ENCODE peak calls at places on chromosome 15, in four cellular contexts. H is HepG2, A is GM12878, P is K562. D is an unnamed sample. For H3K36me3, the result is how much of the 10 kb centered on the place peaks cover.

GRCh38 chr15:70704166-70704565 is 59.2 kb downstream of the UACA start:
- DNase-seq in H (no peak), A (no peak), P (no peak), D (no peak)

GRCh38 chr15:28783466-28783865 is 65.0 kb downstream of the GOLGA6L7 start:
- DNase-seq in H (no peak), A (no peak), P (no peak), D (no peak)

GRCh38 chr15:75532413-75533250 is 46.5 kb downstream of the PTPN9 start:
- DNase-seq in H (peak), A (no peak), P (peak), D (no peak)

GRCh38 chr15:60760646-60761504 is 281.9 kb upstream of the ICE2 start:
- DNase-seq in H (no peak), A (no peak), P (no peak), D (no peak)

GRCh38 chr15:80170596-80170995 is 17.8 kb downstream of the FAH start:
- DNase-seq in H (no peak), A (no peak), P (no peak), D (no peak)

GRCh38 chr15:43954181-43954621 is 127.4 kb downstream of the WDR76 start:
- DNase-seq in H (no peak), A (no peak), P (no peak), D (no peak)

GRCh38 chr15:65962187-65962586 is 92.9 kb downstream of the RAB11A start:
- DNase-seq in H (no peak), A (no peak), P (no peak), D (no peak)

GRCh38 chr15:75163150-75163564 is 38.5 kb upstream of the C15orf39 start:
- DNase-seq in H (no peak), A (no peak), P (peak), D (no peak)

GRCh38 chr15:96043586-96044171 is 286.8 kb upstream of the NR2F2 start:
- DNase-seq in H (no peak), A (no peak), P (no peak), D (no peak)

GRCh38 chr15:90000175-90000923 is 775 bp upstream of the ZNF710 start:
- DNase-seq in H (no peak), A (no peak), P (no peak), D (no peak)

GRCh38 chr15:99438691-99439523 is 126.9 kb upstream of the MEF2A start:
- DNase-seq in H (no peak), A (no peak), P (no peak), D (peak)

GRCh38 chr15:59278120-59278519 is 71.5 kb downstream of the LDHAL6B start:
- DNase-seq in H (peak), A (no peak), P (no peak), D (no peak)

GRCh38 chr15:96574766-96575165 is 244.3 kb downstream of the NR2F2 start:
- DNase-seq in H (no peak), A (no peak), P (no peak), D (no peak)

GRCh38 chr15:75185271-75186029 is 16.2 kb upstream of the C15orf39 start:
- DNase-seq in H (no peak), A (no peak), P (peak), D (no peak)

GRCh38 chr15:67967871-67968423 is 86.2 kb upstream of the PIAS1 start:
- DNase-seq in H (no peak), A (no peak), P (peak), D (no peak)

GRCh38 chr15:76185716-76186115 is 125.6 kb downstream of the ETFA start:
- DNase-seq in H (peak), A (no peak), P (peak), D (peak)

GRCh38 chr15:40936709-40937666 is 7.8 kb downstream of the DLL4 start:
- DNase-seq in H (peak), A (no peak), P (no peak), D (no peak)

GRCh38 chr15:64699767-64700388 is 75.5 kb downstream of the RBPMS2 start:
- DNase-seq in H (no peak), A (no peak), P (no peak), D (peak)

GRCh38 chr15:66085128-66085527 is 168.4 kb downstream of the MEGF11 start:
- DNase-seq in H (peak), A (no peak), P (no peak), D (peak)

GRCh38 chr15:44011238-44011873 is 183.7 kb downstream of the FRMD5 start:
- DNase-seq in H (no peak), A (no peak), P (no peak), D (no peak)

GRCh38 chr15:29570121-29570930 is 251.9 kb downstream of the TJP1 start:
- DNase-seq in H (no peak), A (no peak), P (no peak), D (peak)

GRCh38 chr15:63043391-63044076 is 987 bp downstream of the TPM1 start:
- DNase-seq in H (no peak), A (no peak), P (no peak), D (no peak)

GRCh38 chr15:23860290-23860751 is 173.2 kb upstream of the NDN start:
- DNase-seq in H (no peak), A (no peak), P (peak), D (no peak)

GRCh38 chr15:63054281-63054683 is 11.7 kb downstream of the TPM1 start:
- DNase-seq in H (no peak), A (no peak), P (no peak), D (no peak)

GRCh38 chr15:98025237-98025636 is 64.7 kb downstream of the ARRDC4 start:
- DNase-seq in H (no peak), A (no peak), P (no peak), D (no peak)

GRCh38 chr15:68389936-68390790 is 41.8 kb downstream of the ITGA11 start:
- DNase-seq in H (no peak), A (peak), P (no peak), D (peak)

GRCh38 chr15:89199734-89200133 is 21.6 kb downstream of the RLBP1 start:
- DNase-seq in H (no peak), A (no peak), P (no peak), D (no peak)

DNA sequence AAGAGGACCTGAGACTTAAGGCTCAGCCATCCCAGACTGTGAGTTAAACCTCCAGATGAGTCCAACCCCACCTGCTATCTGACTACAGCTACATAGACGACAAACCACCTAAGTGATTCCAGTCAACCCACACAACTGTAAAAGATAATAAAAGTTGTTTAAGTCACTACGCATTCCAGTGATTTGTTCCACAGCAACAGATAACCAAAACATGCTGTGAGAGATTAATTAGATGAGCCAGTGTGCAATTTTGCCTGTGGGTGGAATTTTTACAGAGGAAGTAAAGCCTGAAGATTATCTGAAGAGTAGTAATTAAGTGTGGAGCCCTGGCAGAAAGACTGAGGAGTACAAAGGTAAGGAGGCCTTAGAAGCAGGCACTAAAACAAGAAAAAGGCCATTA is 5.4 kb downstream of the BTBD1 start:
- DNase-seq in H (no peak), A (no peak), P (no peak), D (no peak)
- TF ChIP-seq RFX5 in H (no peak), A (no peak), P (no peak), D (no peak)

GRCh38 chr15:77507151-77507847 is 86.6 kb downstream of the HMG20A start:
- DNase-seq in H (no peak), A (no peak), P (no peak), D (no peak)
- TF ChIP-seq CREB1 in H (no peak), A (no peak), P (no peak), D (no peak)

GRCh38 chr15:81184188-81184587 is 12.5 kb upstream of the IL16 start:
- DNase-seq in H (no peak), A (no peak), P (no peak), D (no peak)
- H3K36me3 ChIP-seq in H (under half), A (under half), P (under half), D (under half)

DNA sequence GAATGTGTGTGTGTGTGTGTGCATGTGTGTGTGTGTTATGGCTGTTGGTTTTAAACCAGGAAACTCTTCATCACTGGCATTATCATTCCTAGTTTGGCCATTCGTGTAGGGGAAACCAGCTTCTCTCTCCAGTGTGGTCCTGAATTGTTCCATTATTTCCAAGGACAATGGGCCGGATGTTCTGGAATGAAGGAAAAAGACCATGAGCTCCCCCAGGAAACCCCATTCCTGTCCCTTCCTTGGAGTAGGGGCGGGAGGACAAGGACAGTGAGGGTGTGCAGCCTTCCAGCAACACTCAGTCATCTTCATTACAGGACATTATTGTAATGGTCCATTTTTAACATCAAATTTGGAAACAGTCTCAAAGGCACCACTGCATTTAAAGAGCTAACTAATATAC is 92.4 kb downstream of the LRRK1 start:
- DNase-seq in H (no peak), A (no peak), P (no peak), D (no peak)
- TF ChIP-seq RFX5 in H (no peak), A (no peak), P (no peak), D (no peak)

GRCh38 chr15:71760852-71761251 is 49.5 kb upstream of the NR2E3 start:
- DNase-seq in H (no peak), A (no peak), P (no peak), D (no peak)
- TF ChIP-seq CREB1 in H (no peak), A (no peak), P (no peak), D (no peak)

GRCh38 chr15:49190586-49190985 is 20.5 kb downstream of the GALK2 start:
- DNase-seq in H (no peak), A (no peak), P (no peak), D (no peak)

GRCh38 chr15:49187537-49188245 is 17.6 kb downstream of the GALK2 start:
- DNase-seq in H (no peak), A (no peak), P (no peak), D (no peak)

GRCh38 chr15:49182128-49182527 is 12.1 kb downstream of the GALK2 start:
- DNase-seq in H (no peak), A (no peak), P (no peak), D (no peak)

GRCh38 chr15:49188933-49189332 is 18.9 kb downstream of the GALK2 start:
- DNase-seq in H (no peak), A (no peak), P (no peak), D (no peak)

DNA sequence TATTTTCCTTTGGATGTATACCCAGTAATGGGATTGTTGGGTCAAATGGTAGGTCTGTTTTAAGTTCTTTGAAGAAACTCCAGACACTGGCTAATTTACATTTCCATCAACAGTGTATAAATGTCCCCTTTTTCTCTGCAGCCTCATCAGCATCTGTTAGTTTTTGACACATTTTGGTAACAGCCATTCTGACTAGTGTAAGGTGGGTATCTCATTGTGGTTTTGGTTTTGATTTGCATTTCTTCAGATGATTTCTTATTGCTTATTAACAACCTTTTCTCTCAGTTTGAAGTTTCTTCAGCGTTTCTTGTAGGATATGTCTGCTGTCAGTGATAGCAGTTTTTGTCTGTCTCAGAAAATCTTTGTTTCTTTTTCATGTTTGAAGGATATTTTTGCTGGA is 15.4 kb downstream of the GALK2 start:
- DNase-seq in H (no peak), A (no peak), P (no peak), D (no peak)
- H3K36me3 ChIP-seq in H (under half), A (under half), P (under half), D (under half)

GRCh38 chr15:78434134-78434533 is 3.9 kb upstream of the IREB2 start:
- DNase-seq in H (no peak), A (no peak), P (no peak), D (no peak)
- TF ChIP-seq RFX5 in H (no peak), A (no peak), P (no peak), D (no peak)

DNA sequence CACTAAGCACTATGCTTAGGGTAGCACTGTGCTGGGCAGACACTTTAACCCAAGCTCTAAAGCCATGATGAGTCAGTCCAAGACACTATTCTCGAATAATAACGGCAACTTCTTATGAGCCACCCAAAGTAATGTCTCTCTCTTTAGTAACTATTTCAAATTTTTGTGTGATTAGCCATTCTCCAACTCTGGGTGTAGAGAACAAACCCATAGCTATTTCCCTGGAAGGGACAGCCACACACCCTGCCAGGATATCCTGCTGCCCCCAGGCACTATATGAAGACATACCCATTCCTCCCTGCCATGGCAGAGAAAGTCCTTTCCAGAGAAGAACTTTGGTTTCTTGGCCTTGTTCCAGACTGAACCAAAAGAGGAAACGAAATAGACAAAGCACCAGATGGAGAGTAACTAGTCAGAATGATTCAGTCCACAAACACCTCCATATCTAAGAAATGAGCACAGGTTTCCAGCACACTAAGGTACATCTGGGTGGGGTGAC is 384.8 kb upstream of the THBS1 start:
- DNase-seq in H (no peak), A (no peak), P (no peak), D (no peak)
- TF ChIP-seq CREB1 in H (no peak), A (no peak), P (no peak), D (no peak)

D was measured in H1.